ENCODE peak calls at places on chromosomes 4 and X, in ten cellular contexts. One of them, this sample, is unnamed.

GRCh38 chrX:53684415-53685192 is 1.9 kb downstream of the HUWE1 start:
- DNase-seq in heart left ventricle: no peak
- DNase-seq in CD8-positive, alpha-beta T cell: no peak
- DNase-seq in cardiac muscle cell: no peak
- DNase-seq in SK-N-SH: no peak
- DNase-seq in fibroblast of the aortic adventitia: peak; percentile 6
- DNase-seq in astrocyte: no peak
- DNase-seq in pancreas: no peak
- DNase-seq in Calu3: no peak
- DNase-seq in esophagus squamous epithelium: no peak
- DNase-seq in this sample: peak; percentile 83

GRCh38 chr4:84167579-84167978 is 331.5 kb downstream of the NKX6-1 start:
- DNase-seq in heart left ventricle: no peak
- DNase-seq in CD8-positive, alpha-beta T cell: no peak
- DNase-seq in cardiac muscle cell: peak; percentile 25
- DNase-seq in SK-N-SH: no peak
- DNase-seq in fibroblast of the aortic adventitia: no peak
- DNase-seq in astrocyte: no peak
- DNase-seq in pancreas: no peak
- DNase-seq in Calu3: peak; percentile 1
- DNase-seq in esophagus squamous epithelium: no peak
- DNase-seq in this sample: peak; percentile 7

GRCh38 chr4:48766393-48766792 is 13.7 kb downstream of the FRYL start:
- DNase-seq in heart left ventricle: no peak
- DNase-seq in CD8-positive, alpha-beta T cell: no peak
- DNase-seq in cardiac muscle cell: no peak
- DNase-seq in SK-N-SH: no peak
- DNase-seq in fibroblast of the aortic adventitia: no peak
- DNase-seq in astrocyte: no peak
- DNase-seq in pancreas: no peak
- DNase-seq in Calu3: no peak
- DNase-seq in esophagus squamous epithelium: no peak
- DNase-seq in this sample: no peak

GRCh38 chrX:7045238-7045955 is 102.1 kb upstream of the STS start:
- DNase-seq in heart left ventricle: no peak
- DNase-seq in CD8-positive, alpha-beta T cell: no peak
- DNase-seq in cardiac muscle cell: no peak
- DNase-seq in SK-N-SH: no peak
- DNase-seq in fibroblast of the aortic adventitia: no peak
- DNase-seq in astrocyte: no peak
- DNase-seq in pancreas: no peak
- DNase-seq in Calu3: no peak
- DNase-seq in esophagus squamous epithelium: no peak
- DNase-seq in this sample: no peak

GRCh38 chr4:154626793-154627484 is 14.5 kb upstream of the FGG start:
- DNase-seq in heart left ventricle: peak; percentile 9
- DNase-seq in CD8-positive, alpha-beta T cell: peak; percentile 19
- DNase-seq in cardiac muscle cell: peak; percentile 87
- DNase-seq in SK-N-SH: peak; percentile 79
- DNase-seq in fibroblast of the aortic adventitia: peak; percentile 16
- DNase-seq in astrocyte: peak; percentile 27
- DNase-seq in pancreas: peak; percentile 89
- DNase-seq in Calu3: peak; percentile 86
- DNase-seq in esophagus squamous epithelium: no peak
- DNase-seq in this sample: peak; percentile 87

GRCh38 chr4:2256156-2256731 is 5.7 kb downstream of the MXD4 start:
- DNase-seq in heart left ventricle: peak; percentile 47
- DNase-seq in CD8-positive, alpha-beta T cell: peak; percentile 9
- DNase-seq in cardiac muscle cell: no peak
- DNase-seq in SK-N-SH: peak; percentile 24
- DNase-seq in fibroblast of the aortic adventitia: no peak
- DNase-seq in astrocyte: no peak
- DNase-seq in pancreas: peak; percentile 79
- DNase-seq in Calu3: no peak
- DNase-seq in esophagus squamous epithelium: no peak
- DNase-seq in this sample: no peak

GRCh38 chr4:184808719-184809062 is 17.1 kb downstream of the ACSL1 start:
- DNase-seq in heart left ventricle: no peak
- DNase-seq in CD8-positive, alpha-beta T cell: no peak
- DNase-seq in cardiac muscle cell: peak; percentile 34
- DNase-seq in SK-N-SH: no peak
- DNase-seq in fibroblast of the aortic adventitia: no peak
- DNase-seq in astrocyte: no peak
- DNase-seq in pancreas: no peak
- DNase-seq in Calu3: no peak
- DNase-seq in esophagus squamous epithelium: no peak
- DNase-seq in this sample: no peak

GRCh38 chrX:121301822-121302221 is 254.4 kb downstream of the GLUD2 start:
- DNase-seq in heart left ventricle: no peak
- DNase-seq in CD8-positive, alpha-beta T cell: no peak
- DNase-seq in cardiac muscle cell: no peak
- DNase-seq in SK-N-SH: no peak
- DNase-seq in fibroblast of the aortic adventitia: no peak
- DNase-seq in astrocyte: no peak
- DNase-seq in pancreas: no peak
- DNase-seq in Calu3: no peak
- DNase-seq in esophagus squamous epithelium: no peak
- DNase-seq in this sample: no peak

GRCh38 chr4:6204098-6204497 is 3.7 kb upstream of the JAKMIP1 start:
- DNase-seq in heart left ventricle: no peak
- DNase-seq in CD8-positive, alpha-beta T cell: no peak
- DNase-seq in cardiac muscle cell: no peak
- DNase-seq in SK-N-SH: no peak
- DNase-seq in fibroblast of the aortic adventitia: no peak
- DNase-seq in astrocyte: no peak
- DNase-seq in pancreas: no peak
- DNase-seq in Calu3: no peak
- DNase-seq in esophagus squamous epithelium: no peak
- DNase-seq in this sample: no peak

GRCh38 chr4:5365071-5366008 is 314.1 kb downstream of the STK32B start:
- DNase-seq in heart left ventricle: no peak
- DNase-seq in CD8-positive, alpha-beta T cell: no peak
- DNase-seq in cardiac muscle cell: no peak
- DNase-seq in SK-N-SH: no peak
- DNase-seq in fibroblast of the aortic adventitia: peak; percentile 36
- DNase-seq in astrocyte: peak; percentile 91
- DNase-seq in pancreas: no peak
- DNase-seq in Calu3: no peak
- DNase-seq in esophagus squamous epithelium: no peak
- DNase-seq in this sample: no peak

GRCh38 chrX:48919947-48920712 is 1.3 kb upstream of the PIM2 start:
- DNase-seq in heart left ventricle: no peak
- DNase-seq in CD8-positive, alpha-beta T cell: no peak
- DNase-seq in cardiac muscle cell: no peak
- DNase-seq in SK-N-SH: no peak
- DNase-seq in fibroblast of the aortic adventitia: no peak
- DNase-seq in astrocyte: no peak
- DNase-seq in pancreas: no peak
- DNase-seq in Calu3: no peak
- DNase-seq in esophagus squamous epithelium: no peak
- DNase-seq in this sample: no peak

DNA sequence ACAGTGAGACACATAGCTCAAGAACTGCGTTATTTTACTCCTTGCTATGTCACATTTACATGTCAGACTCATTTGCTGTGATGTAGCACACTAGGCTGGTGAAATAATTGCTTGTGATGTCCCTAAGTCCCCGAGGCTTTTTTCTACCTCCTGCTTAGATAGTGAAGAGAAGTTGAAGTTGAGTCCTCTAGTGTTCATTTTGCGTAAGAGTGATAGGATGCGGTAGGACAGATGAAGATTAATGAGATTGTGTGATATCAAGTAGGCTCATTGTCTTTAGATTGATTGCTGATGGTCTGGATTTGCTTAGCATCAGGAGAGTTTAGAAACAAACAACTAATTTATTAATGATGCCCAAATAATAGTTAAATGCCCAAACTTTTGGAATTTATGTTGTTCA is 173.6 kb upstream of the NUDT6 start:
- DNase-seq in heart left ventricle: no peak
- DNase-seq in CD8-positive, alpha-beta T cell: no peak
- DNase-seq in cardiac muscle cell: peak; percentile 22
- DNase-seq in SK-N-SH: no peak
- DNase-seq in fibroblast of the aortic adventitia: no peak
- DNase-seq in astrocyte: no peak
- DNase-seq in pancreas: no peak
- DNase-seq in Calu3: no peak
- DNase-seq in esophagus squamous epithelium: no peak
- DNase-seq in this sample: no peak
- TF ChIP-seq CTCF in heart left ventricle: no peak
- TF ChIP-seq CTCF in CD8-positive, alpha-beta T cell: no peak
- TF ChIP-seq CTCF in cardiac muscle cell: peak; percentile 44
- TF ChIP-seq CTCF in SK-N-SH: peak; percentile 31
- TF ChIP-seq CTCF in fibroblast of the aortic adventitia: peak; percentile 8
- TF ChIP-seq CTCF in astrocyte: no peak
- TF ChIP-seq CTCF in pancreas: no peak
- TF ChIP-seq CTCF in Calu3: no peak
- TF ChIP-seq CTCF in esophagus squamous epithelium: no peak
- TF ChIP-seq CTCF in this sample: peak; percentile 52

GRCh38 chrX:41781500-41781899 is 57.5 kb downstream of the GPR82 start:
- DNase-seq in heart left ventricle: no peak
- DNase-seq in CD8-positive, alpha-beta T cell: no peak
- DNase-seq in cardiac muscle cell: peak; percentile 63
- DNase-seq in SK-N-SH: peak; percentile 36
- DNase-seq in fibroblast of the aortic adventitia: peak; percentile 61
- DNase-seq in astrocyte: peak; percentile 36
- DNase-seq in pancreas: no peak
- DNase-seq in Calu3: peak; percentile 18
- DNase-seq in esophagus squamous epithelium: no peak
- DNase-seq in this sample: no peak
- TF ChIP-seq CTCF in heart left ventricle: peak; percentile 52
- TF ChIP-seq CTCF in CD8-positive, alpha-beta T cell: peak; percentile 68
- TF ChIP-seq CTCF in cardiac muscle cell: peak; percentile 60
- TF ChIP-seq CTCF in SK-N-SH: peak; percentile 80
- TF ChIP-seq CTCF in fibroblast of the aortic adventitia: peak; percentile 89
- TF ChIP-seq CTCF in astrocyte: peak; percentile 61
- TF ChIP-seq CTCF in pancreas: peak; percentile 76
- TF ChIP-seq CTCF in Calu3: peak; percentile 59
- TF ChIP-seq CTCF in esophagus squamous epithelium: no peak
- TF ChIP-seq CTCF in this sample: peak; percentile 74

DNA sequence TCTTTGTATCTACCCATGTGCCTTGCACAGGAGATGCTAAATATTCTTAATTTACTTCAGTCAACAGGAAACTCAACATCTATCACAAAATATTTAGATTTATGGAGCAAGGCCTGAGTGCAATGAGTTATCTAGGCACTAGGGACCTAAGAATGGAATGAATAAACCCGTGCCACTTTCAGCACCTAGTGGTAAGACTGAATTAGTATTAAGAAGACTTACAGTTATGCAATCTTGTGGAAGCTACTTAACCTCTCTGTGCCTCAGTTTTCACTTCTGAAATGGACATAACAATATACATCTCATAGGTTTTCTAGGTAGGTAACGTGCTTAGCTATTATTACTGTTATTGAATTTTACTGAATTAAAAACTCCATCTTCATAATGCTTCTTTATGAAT is 144.6 kb upstream of the MAP3K15 start:
- DNase-seq in heart left ventricle: no peak
- DNase-seq in CD8-positive, alpha-beta T cell: no peak
- DNase-seq in cardiac muscle cell: no peak
- DNase-seq in SK-N-SH: no peak
- DNase-seq in fibroblast of the aortic adventitia: no peak
- DNase-seq in astrocyte: no peak
- DNase-seq in pancreas: no peak
- DNase-seq in Calu3: no peak
- DNase-seq in esophagus squamous epithelium: no peak
- DNase-seq in this sample: no peak
- TF ChIP-seq CTCF in heart left ventricle: no peak
- TF ChIP-seq CTCF in CD8-positive, alpha-beta T cell: no peak
- TF ChIP-seq CTCF in cardiac muscle cell: no peak
- TF ChIP-seq CTCF in SK-N-SH: peak; percentile 49
- TF ChIP-seq CTCF in fibroblast of the aortic adventitia: peak; percentile 1
- TF ChIP-seq CTCF in astrocyte: no peak
- TF ChIP-seq CTCF in pancreas: no peak
- TF ChIP-seq CTCF in Calu3: no peak
- TF ChIP-seq CTCF in esophagus squamous epithelium: no peak
- TF ChIP-seq CTCF in this sample: no peak

DNA sequence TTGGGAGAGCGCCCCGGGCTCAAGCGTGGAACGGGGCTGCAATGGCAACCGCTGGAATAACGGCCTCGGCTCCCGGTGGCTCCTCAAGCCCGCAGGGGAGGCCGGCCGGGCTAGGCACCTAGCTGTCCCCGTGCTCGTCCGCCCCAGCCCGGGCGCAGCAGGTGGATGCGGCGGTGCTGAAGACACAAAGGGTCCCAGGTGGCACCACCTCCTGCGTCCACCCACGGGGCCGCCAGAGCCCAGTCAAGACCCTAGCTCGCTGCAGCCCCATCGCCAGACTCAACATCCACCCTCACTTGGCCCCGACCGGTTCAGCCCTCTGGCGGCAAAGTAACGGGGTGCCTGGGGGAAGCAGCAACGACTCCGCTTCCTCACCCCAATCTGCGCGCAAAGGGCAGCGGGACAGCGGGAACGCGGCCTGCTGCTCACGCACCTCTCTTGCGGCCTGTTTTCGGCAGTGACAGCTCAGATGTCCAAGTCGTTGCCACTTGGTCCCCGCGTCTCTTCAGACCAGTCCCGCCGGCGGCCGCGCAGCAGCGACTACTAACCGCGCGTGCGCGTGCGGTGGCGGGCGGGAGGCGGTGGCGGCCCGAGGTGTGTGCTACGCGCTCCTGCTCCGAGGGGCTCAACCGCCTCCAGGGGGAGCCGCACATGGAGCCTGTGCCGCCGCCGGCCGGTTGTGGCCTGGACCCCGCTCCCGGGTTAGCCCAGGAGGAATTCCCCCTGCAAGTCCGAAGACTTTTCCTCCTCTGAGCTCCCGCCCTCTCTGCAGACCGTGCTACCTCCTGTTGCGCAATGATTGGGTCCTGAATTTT is at the start of gene CLGN:
- DNase-seq in heart left ventricle: peak; percentile 73
- DNase-seq in CD8-positive, alpha-beta T cell: peak; percentile 28
- DNase-seq in cardiac muscle cell: peak; percentile 94
- DNase-seq in SK-N-SH: peak; percentile 95
- DNase-seq in fibroblast of the aortic adventitia: peak; percentile 52
- DNase-seq in astrocyte: peak; percentile 46
- DNase-seq in pancreas: peak; percentile 90
- DNase-seq in Calu3: peak; percentile 78
- DNase-seq in esophagus squamous epithelium: no peak
- DNase-seq in this sample: peak; percentile 95
- TF ChIP-seq CTCF in heart left ventricle: peak; percentile 37
- TF ChIP-seq CTCF in CD8-positive, alpha-beta T cell: no peak
- TF ChIP-seq CTCF in cardiac muscle cell: peak; percentile 33
- TF ChIP-seq CTCF in SK-N-SH: peak; percentile 59
- TF ChIP-seq CTCF in fibroblast of the aortic adventitia: peak; percentile 44
- TF ChIP-seq CTCF in astrocyte: no peak
- TF ChIP-seq CTCF in pancreas: peak; percentile 22
- TF ChIP-seq CTCF in Calu3: no peak
- TF ChIP-seq CTCF in esophagus squamous epithelium: no peak
- TF ChIP-seq CTCF in this sample: peak; percentile 50

GRCh38 chr4:118729287-118730286 is 44.4 kb downstream of the METTL14 start:
- DNase-seq in heart left ventricle: no peak
- DNase-seq in CD8-positive, alpha-beta T cell: no peak
- DNase-seq in cardiac muscle cell: no peak
- DNase-seq in SK-N-SH: no peak
- DNase-seq in fibroblast of the aortic adventitia: peak; percentile 51
- DNase-seq in astrocyte: peak; percentile 73
- DNase-seq in pancreas: no peak
- DNase-seq in Calu3: no peak
- DNase-seq in esophagus squamous epithelium: no peak
- DNase-seq in this sample: no peak
- TF ChIP-seq CTCF in heart left ventricle: no peak
- TF ChIP-seq CTCF in CD8-positive, alpha-beta T cell: no peak
- TF ChIP-seq CTCF in cardiac muscle cell: no peak
- TF ChIP-seq CTCF in SK-N-SH: no peak
- TF ChIP-seq CTCF in fibroblast of the aortic adventitia: no peak
- TF ChIP-seq CTCF in astrocyte: no peak
- TF ChIP-seq CTCF in pancreas: no peak
- TF ChIP-seq CTCF in Calu3: no peak
- TF ChIP-seq CTCF in esophagus squamous epithelium: no peak
- TF ChIP-seq CTCF in this sample: no peak

This sample was measured in nephron progenitor cell.